ENCODE peak calls at places on chromosomes 11 and 22, in four cellular contexts. One of them, this sample, is unnamed.
A peak's percentile ranks its signal among the peaks of the same experiment; 100 is the strongest.

GRCh38 chr22:39472570-39473556 is 16.1 kb downstream of the MGAT3 start:
- DNase-seq in vagina: no peak
- DNase-seq in GM10248: no peak
- DNase-seq in heart right ventricle: no peak
- DNase-seq in this sample: no peak

GRCh38 chr11:12694182-12694531 is 19.9 kb downstream of the TEAD1 start:
- DNase-seq in vagina: no peak
- DNase-seq in GM10248: no peak
- DNase-seq in heart right ventricle: no peak
- DNase-seq in this sample: no peak

GRCh38 chr11:63763506-63764200 is 4.9 kb downstream of the ZFTA start:
- DNase-seq in vagina: no peak
- DNase-seq in GM10248: no peak
- DNase-seq in heart right ventricle: peak; percentile 37
- DNase-seq in this sample: no peak

GRCh38 chr22:17767236-17768065 is 6.8 kb downstream of the BID start:
- DNase-seq in vagina: no peak
- DNase-seq in GM10248: peak; percentile 67
- DNase-seq in heart right ventricle: no peak
- DNase-seq in this sample: no peak

GRCh38 chr22:39463931-39464390 is 7.1 kb downstream of the MGAT3 start:
- DNase-seq in vagina: no peak
- DNase-seq in GM10248: no peak
- DNase-seq in heart right ventricle: no peak
- DNase-seq in this sample: no peak

GRCh38 chr11:64803163-64803845 is at the start of gene MAP4K2:
- DNase-seq in vagina: no peak
- DNase-seq in GM10248: peak; percentile 98
- DNase-seq in heart right ventricle: peak; percentile 90
- DNase-seq in this sample: peak; percentile 73

GRCh38 chr11:82978422-82979099 is 77.0 kb downstream of the DDIAS start:
- DNase-seq in vagina: no peak
- DNase-seq in GM10248: no peak
- DNase-seq in heart right ventricle: no peak
- DNase-seq in this sample: peak; percentile 74

GRCh38 chr11:335779-336665 is 15.4 kb upstream of the IFITM3 start:
- DNase-seq in vagina: no peak
- DNase-seq in GM10248: no peak
- DNase-seq in heart right ventricle: no peak
- DNase-seq in this sample: no peak

GRCh38 chr11:42066113-42066512 is 606.7 kb upstream of the LRRC4C start:
- DNase-seq in vagina: no peak
- DNase-seq in GM10248: no peak
- DNase-seq in heart right ventricle: no peak
- DNase-seq in this sample: no peak

GRCh38 chr11:2534131-2534956 is 89.5 kb downstream of the KCNQ1 start:
- DNase-seq in vagina: no peak
- DNase-seq in GM10248: no peak
- DNase-seq in heart right ventricle: no peak
- DNase-seq in this sample: no peak

GRCh38 chr11:64571050-64571409 is 20.0 kb upstream of the SLC22A12 start:
- DNase-seq in vagina: no peak
- DNase-seq in GM10248: no peak
- DNase-seq in heart right ventricle: no peak
- DNase-seq in this sample: no peak

GRCh38 chr11:43989162-43989961 is 46.9 kb downstream of the C11orf96 start:
- DNase-seq in vagina: no peak
- DNase-seq in GM10248: no peak
- DNase-seq in heart right ventricle: peak; percentile 79
- DNase-seq in this sample: no peak

GRCh38 chr11:129440028-129440630 is 64.5 kb downstream of the BARX2 start:
- DNase-seq in vagina: no peak
- DNase-seq in GM10248: no peak
- DNase-seq in heart right ventricle: no peak
- DNase-seq in this sample: peak; percentile 6

GRCh38 chr11:2213384-2213842 is 41.8 kb upstream of the TH start:
- DNase-seq in vagina: peak; percentile 85
- DNase-seq in GM10248: no peak
- DNase-seq in heart right ventricle: no peak
- DNase-seq in this sample: no peak

GRCh38 chr11:117316197-117316961 is at the start of gene BACE1:
- DNase-seq in vagina: no peak
- DNase-seq in GM10248: no peak
- DNase-seq in heart right ventricle: peak; percentile 83
- DNase-seq in this sample: peak; percentile 79

GRCh38 chr11:15815246-15816209 is 540.8 kb downstream of the SOX6 start:
- DNase-seq in vagina: no peak
- DNase-seq in GM10248: no peak
- DNase-seq in heart right ventricle: no peak
- DNase-seq in this sample: no peak

GRCh38 chr11:56706486-56706885 is 7.6 kb downstream of the OR9G1 start:
- DNase-seq in vagina: no peak
- DNase-seq in GM10248: no peak
- DNase-seq in heart right ventricle: no peak
- DNase-seq in this sample: no peak

GRCh38 chr11:76030286-76030685 is 176.0 kb downstream of the WNT11 start:
- DNase-seq in vagina: no peak
- DNase-seq in GM10248: no peak
- DNase-seq in heart right ventricle: no peak
- DNase-seq in this sample: no peak

GRCh38 chr22:49296561-49296960 is 531.1 kb downstream of the BRD1 start:
- DNase-seq in vagina: no peak
- DNase-seq in GM10248: no peak
- DNase-seq in heart right ventricle: no peak
- DNase-seq in this sample: no peak

GRCh38 chr22:23714596-23715588 is 24.1 kb downstream of the RGL4 start:
- DNase-seq in vagina: no peak
- DNase-seq in GM10248: no peak
- DNase-seq in heart right ventricle: no peak
- DNase-seq in this sample: no peak

GRCh38 chr22:17145021-17145680 is 13.9 kb downstream of the HDHD5 start:
- DNase-seq in vagina: no peak
- DNase-seq in GM10248: no peak
- DNase-seq in heart right ventricle: no peak
- DNase-seq in this sample: no peak

GRCh38 chr11:11708256-11708655 is 86.5 kb upstream of the GALNT18 start:
- DNase-seq in vagina: no peak
- DNase-seq in GM10248: no peak
- DNase-seq in heart right ventricle: no peak
- DNase-seq in this sample: no peak

GRCh38 chr22:26853495-26853894 is 196.1 kb downstream of the MIAT start:
- DNase-seq in vagina: no peak
- DNase-seq in GM10248: no peak
- DNase-seq in heart right ventricle: no peak
- DNase-seq in this sample: no peak

GRCh38 chr22:26853071-26853470 is 195.7 kb downstream of the MIAT start:
- DNase-seq in vagina: no peak
- DNase-seq in GM10248: no peak
- DNase-seq in heart right ventricle: no peak
- DNase-seq in this sample: no peak

GRCh38 chr22:26849575-26849974 is 192.2 kb downstream of the MIAT start:
- DNase-seq in vagina: peak; percentile 58
- DNase-seq in GM10248: no peak
- DNase-seq in heart right ventricle: no peak
- DNase-seq in this sample: no peak

GRCh38 chr22:26852176-26852575 is 194.8 kb downstream of the MIAT start:
- DNase-seq in vagina: no peak
- DNase-seq in GM10248: no peak
- DNase-seq in heart right ventricle: no peak
- DNase-seq in this sample: no peak

GRCh38 chr22:26851125-26851524 is 193.7 kb downstream of the MIAT start:
- DNase-seq in vagina: peak; percentile 70
- DNase-seq in GM10248: no peak
- DNase-seq in heart right ventricle: no peak
- DNase-seq in this sample: no peak
- TF ChIP-seq CTCF in vagina: no peak
- TF ChIP-seq CTCF in GM10248: no peak
- TF ChIP-seq CTCF in heart right ventricle: no peak
- TF ChIP-seq CTCF in this sample: no peak

DNA sequence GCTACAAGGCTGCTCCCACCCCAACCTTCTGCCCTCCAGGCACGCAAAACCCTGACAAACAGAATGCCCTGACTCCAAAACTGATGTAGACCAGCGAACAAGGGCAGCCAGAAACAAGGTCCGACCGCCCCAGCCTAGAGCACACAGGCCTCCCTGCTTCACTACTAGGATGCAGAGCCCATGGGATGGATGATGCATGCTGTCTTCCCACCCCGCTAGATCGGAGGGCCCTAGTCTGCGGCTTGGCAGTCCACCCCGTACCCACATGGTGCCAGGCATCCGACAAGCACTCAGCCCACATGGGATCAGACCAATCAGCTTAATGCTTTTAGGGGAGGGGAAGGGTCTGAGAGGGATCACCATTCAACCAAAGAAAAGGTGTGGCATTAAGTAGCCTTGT is 30.6 kb downstream of the PISD start:
- DNase-seq in vagina: no peak
- DNase-seq in GM10248: no peak
- DNase-seq in heart right ventricle: no peak
- DNase-seq in this sample: no peak
- TF ChIP-seq CTCF in vagina: no peak
- TF ChIP-seq CTCF in GM10248: no peak
- TF ChIP-seq CTCF in heart right ventricle: no peak
- TF ChIP-seq CTCF in this sample: no peak

DNA sequence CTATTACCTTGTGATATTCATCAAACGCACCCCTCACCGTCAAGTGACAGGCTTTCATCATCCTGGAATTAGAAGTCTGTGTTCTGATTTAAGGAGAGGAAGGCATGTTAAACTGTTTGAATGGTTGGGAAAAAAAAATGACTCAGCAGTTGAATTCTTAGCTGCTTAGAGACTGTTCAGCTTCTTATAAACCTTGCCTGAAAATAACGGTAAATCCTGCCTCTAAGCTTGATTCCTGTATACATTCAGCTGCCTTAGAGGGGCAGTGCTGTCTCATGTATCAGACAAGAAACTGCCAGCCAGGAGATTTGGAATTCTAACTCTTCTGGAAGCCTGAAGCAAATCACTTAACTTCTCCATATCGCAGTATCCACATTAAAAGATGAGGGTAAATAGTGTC is 437.4 kb downstream of the JRKL start:
- DNase-seq in vagina: no peak
- DNase-seq in GM10248: no peak
- DNase-seq in heart right ventricle: no peak
- DNase-seq in this sample: peak; percentile 5
- TF ChIP-seq CTCF in vagina: no peak
- TF ChIP-seq CTCF in GM10248: no peak
- TF ChIP-seq CTCF in heart right ventricle: peak; percentile 23
- TF ChIP-seq CTCF in this sample: no peak

GRCh38 chr11:69437001-69437875 is 44.2 kb upstream of the LINC01488 start:
- DNase-seq in vagina: no peak
- DNase-seq in GM10248: no peak
- DNase-seq in heart right ventricle: no peak
- DNase-seq in this sample: peak; percentile 16
- TF ChIP-seq CTCF in vagina: no peak
- TF ChIP-seq CTCF in GM10248: no peak
- TF ChIP-seq CTCF in heart right ventricle: no peak
- TF ChIP-seq CTCF in this sample: no peak

GRCh38 chr11:7450836-7451235 is 34.5 kb upstream of the OLFML1 start:
- DNase-seq in vagina: no peak
- DNase-seq in GM10248: no peak
- DNase-seq in heart right ventricle: no peak
- DNase-seq in this sample: no peak
- TF ChIP-seq CTCF in vagina: no peak
- TF ChIP-seq CTCF in GM10248: no peak
- TF ChIP-seq CTCF in heart right ventricle: no peak
- TF ChIP-seq CTCF in this sample: no peak

GRCh38 chr11:95831198-95831883 is 41.0 kb downstream of the CEP57 start:
- DNase-seq in vagina: no peak
- DNase-seq in GM10248: no peak
- DNase-seq in heart right ventricle: no peak
- DNase-seq in this sample: peak; percentile 80

GRCh38 chr11:95832763-95833162 is 42.5 kb downstream of the CEP57 start:
- DNase-seq in vagina: no peak
- DNase-seq in GM10248: no peak
- DNase-seq in heart right ventricle: no peak
- DNase-seq in this sample: peak; percentile 50

GRCh38 chr11:95833378-95833777 is 43.1 kb downstream of the CEP57 start:
- DNase-seq in vagina: no peak
- DNase-seq in GM10248: no peak
- DNase-seq in heart right ventricle: no peak
- DNase-seq in this sample: no peak

GRCh38 chr11:95835351-95835750 is 45.1 kb downstream of the CEP57 start:
- DNase-seq in vagina: no peak
- DNase-seq in GM10248: no peak
- DNase-seq in heart right ventricle: no peak
- DNase-seq in this sample: no peak

GRCh38 chr11:95835768-95836488 is 45.6 kb downstream of the CEP57 start:
- DNase-seq in vagina: no peak
- DNase-seq in GM10248: peak; percentile 20
- DNase-seq in heart right ventricle: no peak
- DNase-seq in this sample: peak; percentile 90
- TF ChIP-seq CTCF in vagina: peak; percentile 79
- TF ChIP-seq CTCF in GM10248: peak; percentile 89
- TF ChIP-seq CTCF in heart right ventricle: peak; percentile 88
- TF ChIP-seq CTCF in this sample: peak; percentile 93

GRCh38 chr11:115911656-115912055 is 407.4 kb upstream of the CADM1 start:
- DNase-seq in vagina: no peak
- DNase-seq in GM10248: no peak
- DNase-seq in heart right ventricle: no peak
- DNase-seq in this sample: no peak
- TF ChIP-seq CTCF in vagina: no peak
- TF ChIP-seq CTCF in GM10248: no peak
- TF ChIP-seq CTCF in heart right ventricle: no peak
- TF ChIP-seq CTCF in this sample: no peak

DNA sequence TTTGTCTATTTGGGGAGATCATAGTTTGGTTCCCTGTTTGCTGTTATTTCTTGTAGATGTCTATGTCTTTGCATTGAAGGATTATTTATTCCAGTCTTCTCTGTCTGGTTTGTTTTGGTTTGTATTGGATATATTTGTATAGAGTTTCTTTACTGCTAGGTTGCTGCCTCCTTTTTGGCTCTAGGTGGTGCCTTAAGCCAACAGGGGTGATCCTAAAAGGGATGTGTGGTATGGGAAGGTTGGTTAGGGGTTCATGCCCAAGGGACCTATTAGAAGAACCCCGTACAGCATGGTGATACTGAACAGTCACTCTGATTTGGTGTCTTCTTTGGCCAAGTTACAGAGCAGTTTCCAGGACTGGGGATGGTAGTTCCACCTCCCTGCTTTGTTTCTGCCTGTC is 36.4 kb upstream of the PGR start:
- DNase-seq in vagina: no peak
- DNase-seq in GM10248: no peak
- DNase-seq in heart right ventricle: no peak
- DNase-seq in this sample: no peak
- TF ChIP-seq CTCF in vagina: no peak
- TF ChIP-seq CTCF in GM10248: no peak
- TF ChIP-seq CTCF in heart right ventricle: no peak
- TF ChIP-seq CTCF in this sample: no peak

GRCh38 chr11:131070365-131070764 is 154.1 kb upstream of the SNX19 start:
- DNase-seq in vagina: no peak
- DNase-seq in GM10248: no peak
- DNase-seq in heart right ventricle: no peak
- DNase-seq in this sample: no peak
- TF ChIP-seq CTCF in vagina: no peak
- TF ChIP-seq CTCF in GM10248: no peak
- TF ChIP-seq CTCF in heart right ventricle: no peak
- TF ChIP-seq CTCF in this sample: peak; percentile 22